ENCODE peak calls at places on chromosomes 13 and 19, in six cellular contexts. One of them, this sample, is unnamed.

GRCh38 chr13:53028637-53029121 is at the start of gene OLFM4:
- DNase-seq in endodermal cell: peak
- DNase-seq in brain microvascular endothelial cell: no peak
- DNase-seq in psoas muscle: no peak
- DNase-seq in lower leg skin: no peak
- DNase-seq in kidney: no peak
- DNase-seq in this sample: no peak

GRCh38 chr19:38852231-38853044 is 2.7 kb upstream of the HNRNPL start:
- DNase-seq in endodermal cell: peak
- DNase-seq in kidney: peak
- DNase-seq in brain microvascular endothelial cell: peak
- DNase-seq in lower leg skin: peak
- DNase-seq in psoas muscle: peak
- DNase-seq in this sample: peak

GRCh38 chr13:40648841-40649240 is 17.6 kb downstream of the FOXO1 start:
- DNase-seq in brain microvascular endothelial cell: no peak
- DNase-seq in endodermal cell: peak
- DNase-seq in psoas muscle: no peak
- DNase-seq in lower leg skin: no peak
- DNase-seq in kidney: no peak
- DNase-seq in this sample: no peak

GRCh38 chr13:76808927-76809326 is 77.3 kb downstream of the KCTD12 start:
- DNase-seq in endodermal cell: no peak
- DNase-seq in brain microvascular endothelial cell: no peak
- DNase-seq in kidney: no peak
- DNase-seq in lower leg skin: no peak
- DNase-seq in psoas muscle: no peak
- DNase-seq in this sample: no peak

GRCh38 chr19:38653028-38653571 is 5.7 kb downstream of the ACTN4 start:
- DNase-seq in psoas muscle: no peak
- DNase-seq in kidney: no peak
- DNase-seq in lower leg skin: no peak
- DNase-seq in endodermal cell: no peak
- DNase-seq in brain microvascular endothelial cell: no peak
- DNase-seq in this sample: no peak

GRCh38 chr19:38032151-38032550 is 125.1 kb downstream of the SIPA1L3 start:
- DNase-seq in lower leg skin: no peak
- DNase-seq in brain microvascular endothelial cell: no peak
- DNase-seq in endodermal cell: no peak
- DNase-seq in psoas muscle: no peak
- DNase-seq in kidney: peak
- DNase-seq in this sample: no peak

GRCh38 chr13:79519252-79519651 is 38.3 kb downstream of the NDFIP2 start:
- DNase-seq in psoas muscle: no peak
- DNase-seq in brain microvascular endothelial cell: no peak
- DNase-seq in kidney: no peak
- DNase-seq in lower leg skin: no peak
- DNase-seq in endodermal cell: no peak
- DNase-seq in this sample: no peak

GRCh38 chr19:31154021-31154420 is 195.2 kb downstream of the TSHZ3 start:
- DNase-seq in endodermal cell: no peak
- DNase-seq in psoas muscle: no peak
- DNase-seq in brain microvascular endothelial cell: peak
- DNase-seq in kidney: no peak
- DNase-seq in lower leg skin: peak
- DNase-seq in this sample: no peak

GRCh38 chr19:17836530-17836929 is 11.3 kb downstream of the JAK3 start:
- DNase-seq in lower leg skin: no peak
- DNase-seq in endodermal cell: no peak
- DNase-seq in brain microvascular endothelial cell: no peak
- DNase-seq in kidney: no peak
- DNase-seq in psoas muscle: no peak
- DNase-seq in this sample: no peak

GRCh38 chr13:99256709-99257108 is 1.5 kb downstream of the GPR18 start:
- DNase-seq in brain microvascular endothelial cell: no peak
- DNase-seq in kidney: no peak
- DNase-seq in lower leg skin: no peak
- DNase-seq in psoas muscle: no peak
- DNase-seq in endodermal cell: no peak
- DNase-seq in this sample: no peak

GRCh38 chr13:112335135-112335534 is 41.0 kb upstream of the SPACA7 start:
- DNase-seq in psoas muscle: no peak
- DNase-seq in lower leg skin: no peak
- DNase-seq in endodermal cell: no peak
- DNase-seq in kidney: no peak
- DNase-seq in brain microvascular endothelial cell: no peak
- DNase-seq in this sample: no peak
- TF ChIP-seq CTCF in psoas muscle: no peak
- TF ChIP-seq CTCF in lower leg skin: no peak
- TF ChIP-seq CTCF in endodermal cell: no peak
- TF ChIP-seq CTCF in kidney: no peak
- TF ChIP-seq CTCF in brain microvascular endothelial cell: no peak
- TF ChIP-seq CTCF in this sample: no peak

GRCh38 chr13:34779171-34779570 is 162.9 kb upstream of the NBEA start:
- DNase-seq in brain microvascular endothelial cell: no peak
- DNase-seq in kidney: no peak
- DNase-seq in psoas muscle: no peak
- DNase-seq in endodermal cell: no peak
- DNase-seq in lower leg skin: no peak
- DNase-seq in this sample: no peak
- TF ChIP-seq CTCF in brain microvascular endothelial cell: peak
- TF ChIP-seq CTCF in kidney: no peak
- TF ChIP-seq CTCF in psoas muscle: no peak
- TF ChIP-seq CTCF in endodermal cell: peak
- TF ChIP-seq CTCF in lower leg skin: no peak
- TF ChIP-seq CTCF in this sample: no peak

GRCh38 chr13:70723732-70724131 is 615.5 kb upstream of the KLHL1 start:
- DNase-seq in brain microvascular endothelial cell: peak
- DNase-seq in psoas muscle: no peak
- DNase-seq in kidney: no peak
- DNase-seq in lower leg skin: no peak
- DNase-seq in endodermal cell: no peak
- DNase-seq in this sample: no peak
- TF ChIP-seq CTCF in brain microvascular endothelial cell: peak
- TF ChIP-seq CTCF in psoas muscle: no peak
- TF ChIP-seq CTCF in kidney: no peak
- TF ChIP-seq CTCF in lower leg skin: no peak
- TF ChIP-seq CTCF in endodermal cell: peak
- TF ChIP-seq CTCF in this sample: peak

GRCh38 chr19:1015061-1015781 is 5.7 kb downstream of the TMEM259 start:
- DNase-seq in lower leg skin: no peak
- DNase-seq in brain microvascular endothelial cell: no peak
- DNase-seq in psoas muscle: peak
- DNase-seq in endodermal cell: no peak
- DNase-seq in kidney: peak
- DNase-seq in this sample: no peak

GRCh38 chr19:1017906-1018305 is 3.0 kb downstream of the TMEM259 start:
- DNase-seq in brain microvascular endothelial cell: no peak
- DNase-seq in lower leg skin: no peak
- DNase-seq in psoas muscle: peak
- DNase-seq in endodermal cell: no peak
- DNase-seq in kidney: no peak
- DNase-seq in this sample: no peak

GRCh38 chr19:1015782-1016646 is 4.9 kb downstream of the TMEM259 start:
- DNase-seq in endodermal cell: no peak
- DNase-seq in kidney: peak
- DNase-seq in brain microvascular endothelial cell: no peak
- DNase-seq in lower leg skin: no peak
- DNase-seq in psoas muscle: peak
- DNase-seq in this sample: no peak

GRCh38 chr19:1017115-1017905 is 3.6 kb downstream of the TMEM259 start:
- DNase-seq in psoas muscle: peak
- DNase-seq in lower leg skin: no peak
- DNase-seq in brain microvascular endothelial cell: no peak
- DNase-seq in kidney: peak
- DNase-seq in endodermal cell: no peak
- DNase-seq in this sample: no peak

DNA sequence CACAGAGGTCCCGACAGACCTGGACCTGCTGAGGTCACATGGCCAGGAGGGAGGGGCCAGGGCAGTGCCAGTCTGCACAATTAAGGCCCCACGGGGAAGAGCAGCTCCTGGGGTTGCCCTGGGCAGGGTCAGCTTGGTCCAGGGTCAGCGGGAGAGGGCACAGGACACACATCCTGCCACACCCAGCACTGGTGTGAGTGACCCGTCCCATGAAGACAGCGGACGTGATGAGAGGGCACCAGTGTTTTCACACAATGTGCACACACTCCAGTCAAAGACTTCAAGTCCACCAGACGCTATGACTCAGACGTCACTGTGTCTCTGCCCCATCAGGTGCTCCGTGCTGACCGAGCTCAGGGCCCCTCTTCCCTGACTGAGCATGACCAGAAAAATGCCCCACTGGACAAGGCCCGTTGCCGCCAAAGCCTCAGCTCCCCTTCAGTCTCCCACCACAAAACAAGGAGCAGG is 4.2 kb downstream of the TMEM259 start:
- DNase-seq in brain microvascular endothelial cell: peak
- DNase-seq in lower leg skin: no peak
- DNase-seq in psoas muscle: peak
- DNase-seq in endodermal cell: no peak
- DNase-seq in kidney: peak
- DNase-seq in this sample: no peak
- TF ChIP-seq CTCF in brain microvascular endothelial cell: no peak
- TF ChIP-seq CTCF in lower leg skin: no peak
- TF ChIP-seq CTCF in psoas muscle: no peak
- TF ChIP-seq CTCF in endodermal cell: no peak
- TF ChIP-seq CTCF in kidney: no peak
- TF ChIP-seq CTCF in this sample: no peak

DNA sequence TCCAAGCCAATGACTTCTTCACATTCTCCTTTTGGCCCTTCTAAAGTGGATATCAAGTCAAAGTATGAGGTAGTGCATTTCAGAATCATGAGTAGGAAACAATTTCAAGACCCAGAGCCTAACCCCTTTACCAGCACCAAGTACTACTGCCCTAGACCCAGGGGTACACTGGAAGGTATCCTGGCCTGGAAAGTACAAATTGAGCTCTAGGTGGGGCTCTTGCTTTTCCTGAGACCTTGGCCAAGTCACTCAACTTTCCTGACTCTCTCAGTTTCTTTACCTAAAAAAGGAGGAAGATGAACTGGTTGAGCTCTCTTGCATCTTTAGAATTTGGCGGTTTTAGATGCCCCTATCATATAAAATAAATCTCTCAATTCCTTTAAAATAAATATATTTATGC is 204.7 kb downstream of the FGF14 start:
- DNase-seq in lower leg skin: no peak
- DNase-seq in endodermal cell: peak
- DNase-seq in kidney: no peak
- DNase-seq in psoas muscle: no peak
- DNase-seq in brain microvascular endothelial cell: no peak
- DNase-seq in this sample: no peak
- TF ChIP-seq CTCF in lower leg skin: no peak
- TF ChIP-seq CTCF in endodermal cell: peak
- TF ChIP-seq CTCF in kidney: no peak
- TF ChIP-seq CTCF in psoas muscle: no peak
- TF ChIP-seq CTCF in brain microvascular endothelial cell: peak
- TF ChIP-seq CTCF in this sample: no peak

GRCh38 chr13:42039946-42040729 is 8.3 kb upstream of the DGKH start:
- DNase-seq in brain microvascular endothelial cell: peak
- DNase-seq in kidney: peak
- DNase-seq in endodermal cell: peak
- DNase-seq in psoas muscle: peak
- DNase-seq in lower leg skin: peak
- DNase-seq in this sample: peak
- TF ChIP-seq CTCF in brain microvascular endothelial cell: peak
- TF ChIP-seq CTCF in kidney: no peak
- TF ChIP-seq CTCF in endodermal cell: no peak
- TF ChIP-seq CTCF in psoas muscle: no peak
- TF ChIP-seq CTCF in lower leg skin: no peak
- TF ChIP-seq CTCF in this sample: peak

DNA sequence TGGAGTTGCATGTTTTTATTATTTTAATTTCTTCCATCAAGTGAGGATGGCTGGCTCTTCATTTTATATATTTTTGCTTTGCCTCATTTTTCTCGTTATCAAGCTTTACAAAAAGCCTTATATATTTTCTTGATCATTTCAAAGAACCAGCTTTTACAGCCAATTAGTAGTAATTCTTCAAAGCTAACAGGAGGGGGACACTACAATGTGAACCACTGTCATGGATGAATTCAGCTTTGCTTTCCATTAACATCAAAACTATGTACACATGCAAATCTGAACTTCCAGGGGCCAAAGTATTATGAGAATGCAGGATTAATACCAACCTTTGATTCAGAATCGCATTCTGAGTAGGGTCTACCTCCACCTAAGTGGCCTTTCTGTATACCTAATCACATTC is 11.1 kb downstream of the UQCRFS1 start:
- DNase-seq in psoas muscle: no peak
- DNase-seq in kidney: no peak
- DNase-seq in brain microvascular endothelial cell: no peak
- DNase-seq in endodermal cell: no peak
- DNase-seq in lower leg skin: no peak
- DNase-seq in this sample: no peak
- TF ChIP-seq CTCF in psoas muscle: no peak
- TF ChIP-seq CTCF in kidney: no peak
- TF ChIP-seq CTCF in brain microvascular endothelial cell: no peak
- TF ChIP-seq CTCF in endodermal cell: peak
- TF ChIP-seq CTCF in lower leg skin: no peak
- TF ChIP-seq CTCF in this sample: peak

DNA sequence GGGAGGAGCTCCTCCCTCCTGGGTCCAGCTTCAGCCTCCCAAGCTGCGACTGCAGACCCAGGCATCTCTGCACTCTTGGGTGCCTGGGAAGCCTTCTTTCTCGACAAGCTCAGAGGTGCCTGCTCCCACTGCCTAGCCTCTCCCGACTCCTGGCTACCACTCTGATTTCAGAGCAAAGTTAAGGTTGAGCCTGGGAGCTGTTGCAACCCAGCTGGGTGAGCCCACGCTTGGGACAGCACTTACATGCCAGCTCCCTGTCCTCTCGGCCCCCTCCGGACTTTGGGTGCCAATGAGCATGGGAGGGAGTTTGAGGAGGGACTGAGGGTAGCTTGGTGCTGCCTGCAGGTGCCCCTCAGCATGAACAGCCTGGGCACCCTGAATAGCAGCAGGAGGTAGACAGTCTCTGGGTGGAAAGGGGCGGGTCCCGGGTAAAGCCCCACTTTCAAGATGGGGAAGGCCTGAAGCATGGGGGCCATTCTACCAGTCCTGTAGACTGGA is 1383.4 kb upstream of the PCDH20 start:
- DNase-seq in endodermal cell: no peak
- DNase-seq in lower leg skin: no peak
- DNase-seq in kidney: peak
- DNase-seq in brain microvascular endothelial cell: no peak
- DNase-seq in psoas muscle: no peak
- DNase-seq in this sample: no peak
- TF ChIP-seq CTCF in endodermal cell: no peak
- TF ChIP-seq CTCF in lower leg skin: no peak
- TF ChIP-seq CTCF in kidney: no peak
- TF ChIP-seq CTCF in brain microvascular endothelial cell: no peak
- TF ChIP-seq CTCF in psoas muscle: no peak
- TF ChIP-seq CTCF in this sample: no peak

This sample was measured in type B pancreatic cell.